ENCODE peak calls at places on chromosomes 3 and 15, in six cellular contexts. H, T, A, P, G and E are unnamed samples.

GRCh38 chr15:25863067-25863967 is at the start of gene ATP10A:
- DNase-seq in H (no peak), T (no peak), A (no peak), P (no peak), G (peak; percentile 41), E (peak; percentile 57)

GRCh38 chr15:68312701-68313204 is 35.2 kb downstream of the FEM1B start:
- DNase-seq in H (no peak), T (no peak), A (no peak), P (no peak), G (no peak), E (no peak)

GRCh38 chr15:91593081-91593480 is 260.4 kb upstream of the SLCO3A1 start:
- DNase-seq in H (no peak), T (peak; percentile 40), A (no peak), P (no peak), G (no peak), E (no peak)

GRCh38 chr3:16132926-16133325 is 41.6 kb upstream of the GALNT15 start:
- DNase-seq in H (peak; percentile 12), T (no peak), A (no peak), P (no peak), G (no peak), E (no peak)

GRCh38 chr3:104279617-104280016 is 1087.1 kb upstream of the ALCAM start:
- DNase-seq in H (no peak), T (peak; percentile 90), A (no peak), P (peak; percentile 0), G (no peak), E (peak; percentile 40)

GRCh38 chr3:126858887-126859286 is 124.0 kb upstream of the PLXNA1 start:
- DNase-seq in H (peak; percentile 97), T (peak; percentile 100), A (no peak), P (peak; percentile 59), G (no peak), E (no peak)

GRCh38 chr3:79497447-79498111 is 270.2 kb downstream of the ROBO1 start:
- DNase-seq in H (peak; percentile 12), T (no peak), A (no peak), P (no peak), G (no peak), E (peak; percentile 38)

GRCh38 chr3:36429986-36430485 is 49.7 kb downstream of the STAC start:
- DNase-seq in H (no peak), T (no peak), A (no peak), P (no peak), G (no peak), E (no peak)

GRCh38 chr3:11558918-11559815 is 84.5 kb downstream of the VGLL4 start:
- DNase-seq in H (no peak), T (no peak), A (no peak), P (no peak), G (no peak), E (no peak)

GRCh38 chr15:82959423-82959822 is 6.9 kb upstream of the HOMER2 start:
- DNase-seq in H (no peak), T (no peak), A (no peak), P (no peak), G (no peak), E (no peak)

GRCh38 chr3:156174229-156174847 is 54.0 kb downstream of the KCNAB1 start:
- DNase-seq in H (peak; percentile 4), T (peak; percentile 63), A (no peak), P (peak; percentile 46), G (no peak), E (peak; percentile 67)

GRCh38 chr3:21893250-21893649 is 142.2 kb upstream of the ZNF385D start:
- DNase-seq in H (peak; percentile 2), T (no peak), A (no peak), P (no peak), G (no peak), E (peak; percentile 31)

GRCh38 chr3:179250803-179251476 is at the start of gene KCNMB3:
- DNase-seq in H (no peak), T (no peak), A (no peak), P (no peak), G (no peak), E (no peak)